ENCODE peak calls at places on chromosomes 4 and X, in four cellular contexts. P is tibial artery, I is thoracic aorta, Y is astrocyte. X is an unnamed sample.

GRCh38 chr4:24186466-24186865 is 296.6 kb upstream of the PPARGC1A start:
- DNase-seq in P (no peak), I (no peak), Y (no peak), X (no peak)

GRCh38 chrX:155027509-155028066 is 944 bp downstream of the FUNDC2 start:
- DNase-seq in Y (peak; percentile 71), P (peak; percentile 21), I (no peak), X (peak; percentile 61)

GRCh38 chrX:108177321-108177990 is 85.9 kb downstream of the ATG4A start:
- DNase-seq in I (no peak), P (no peak), Y (peak; percentile 21), X (no peak)

GRCh38 chr4:161762796-161763195 is 401.0 kb downstream of the FSTL5 start:
- DNase-seq in I (no peak), Y (peak; percentile 81), P (no peak), X (peak; percentile 67)

GRCh38 chr4:79584902-79585301 is 176.9 kb upstream of the GK2 start:
- DNase-seq in P (no peak), I (no peak), Y (no peak), X (no peak)

GRCh38 chr4:164779811-164780216 is 25.9 kb downstream of the SMIM31 start:
- DNase-seq in I (no peak), Y (peak; percentile 37), P (no peak), X (peak; percentile 37)

GRCh38 chr4:88143504-88143903 is 14.9 kb downstream of the ABCG2 start:
- DNase-seq in Y (peak; percentile 86), P (no peak), I (no peak), X (peak; percentile 99)

GRCh38 chr4:135917016-135917415 is 1615.3 kb downstream of the PCDH18 start:
- DNase-seq in Y (peak; percentile 30), I (no peak), P (no peak), X (no peak)

GRCh38 chr4:109207060-109207459 is 95.4 kb downstream of the COL25A1 start:
- DNase-seq in I (no peak), Y (peak; percentile 88), P (no peak), X (peak; percentile 27)

GRCh38 chrX:109732780-109733657 is at the start of gene ACSL4:
- DNase-seq in I (peak; percentile 14), P (peak; percentile 76), Y (peak; percentile 63), X (peak; percentile 59)

GRCh38 chr4:151267822-151268535 is 9.0 kb upstream of the PRSS48 start:
- DNase-seq in P (no peak), I (no peak), Y (no peak), X (peak; percentile 64)

GRCh38 chr4:16591867-16592266 is 306.6 kb downstream of the LDB2 start:
- DNase-seq in I (no peak), Y (no peak), P (no peak), X (no peak)

GRCh38 chr4:187883049-187883448 is 112.5 kb upstream of the ZFP42 start:
- DNase-seq in Y (no peak), I (no peak), P (no peak), X (no peak)

GRCh38 chr4:86160423-86160822 is 199.4 kb downstream of the MAPK10 start:
- DNase-seq in I (no peak), Y (peak; percentile 67), P (no peak), X (no peak)

GRCh38 chr4:84091266-84091665 is 407.8 kb downstream of the NKX6-1 start:
- DNase-seq in Y (no peak), I (no peak), P (no peak), X (no peak)

GRCh38 chrX:14064632-14065432 is 35.1 kb upstream of the GEMIN8 start:
- DNase-seq in I (no peak), P (no peak), Y (peak; percentile 48), X (peak; percentile 60)

GRCh38 chr4:10093801-10094552 is 22.6 kb downstream of the WDR1 start:
- DNase-seq in I (no peak), Y (peak; percentile 97), P (no peak), X (peak; percentile 38)

GRCh38 chr4:73661646-73662119 is 41.4 kb upstream of the RASSF6 start:
- DNase-seq in I (no peak), P (no peak), Y (peak; percentile 100), X (peak; percentile 94)

GRCh38 chr4:16113741-16114140 is 29.9 kb upstream of the PROM1 start:
- DNase-seq in I (no peak), Y (no peak), P (no peak), X (no peak)

GRCh38 chrX:53714580-53715335 is 28.2 kb upstream of the HUWE1 start:
- DNase-seq in I (no peak), P (no peak), Y (peak; percentile 54), X (peak; percentile 59)

GRCh38 chr4:2824329-2825183 is 19.1 kb upstream of the ADD1 start:
- DNase-seq in I (no peak), Y (no peak), P (peak; percentile 15), X (no peak)

GRCh38 chr4:88219099-88219498 is 60.7 kb upstream of the ABCG2 start:
- DNase-seq in P (no peak), Y (peak; percentile 30), I (no peak), X (peak; percentile 46)

GRCh38 chr4:183468210-183469095 is 24.0 kb downstream of the CDKN2AIP start:
- DNase-seq in Y (no peak), I (no peak), P (no peak), X (peak; percentile 76)

GRCh38 chr4:5383191-5383980 is 325.0 kb downstream of the EVC2 start:
- DNase-seq in Y (no peak), I (no peak), P (no peak), X (no peak)

GRCh38 chrX:69185886-69186285 is 20.6 kb upstream of the PJA1 start:
- DNase-seq in I (no peak), Y (no peak), P (no peak), X (no peak)

GRCh38 chr4:94714761-94715160 is 43.0 kb upstream of the BMPR1B start:
- DNase-seq in I (no peak), Y (peak; percentile 87), P (no peak), X (no peak)

GRCh38 chrX:116204947-116205346 is 34.4 kb downstream of the AGTR2 start:
- DNase-seq in I (no peak), Y (peak; percentile 2), P (no peak), X (peak; percentile 7)

GRCh38 chr4:2393353-2394270 is 24.8 kb downstream of the ZFYVE28 start:
- DNase-seq in P (no peak), I (no peak), Y (peak; percentile 20), X (peak; percentile 11)

GRCh38 chrX:9708923-9709553 is 56.6 kb downstream of the GPR143 start:
- DNase-seq in P (peak; percentile 45), Y (peak; percentile 15), I (peak; percentile 7), X (peak; percentile 29)

GRCh38 chr4:178577933-178578332 is 1135.7 kb upstream of the AGA start:
- DNase-seq in Y (no peak), P (no peak), I (no peak), X (no peak)

GRCh38 chr4:101527186-101527585 is 179.9 kb upstream of the PPP3CA start:
- DNase-seq in I (no peak), Y (peak; percentile 15), P (no peak), X (peak; percentile 33)

GRCh38 chrX:11670316-11670715 is 4.6 kb upstream of the ARHGAP6 start:
- DNase-seq in I (no peak), Y (no peak), P (no peak), X (no peak)

GRCh38 chr4:11634283-11634682 is 205.6 kb upstream of the HS3ST1 start:
- DNase-seq in P (no peak), Y (no peak), I (no peak), X (peak; percentile 80)

GRCh38 chr4:115028682-115029385 is 84.6 kb downstream of the NDST4 start:
- DNase-seq in Y (no peak), P (no peak), I (no peak), X (no peak)

GRCh38 chrX:48663241-48663640 is 20.4 kb upstream of the WAS start:
- DNase-seq in I (no peak), Y (no peak), P (no peak), X (no peak)

GRCh38 chrX:55489315-55490009 is at the start of gene USP51:
- DNase-seq in P (peak; percentile 45), Y (no peak), I (no peak), X (peak; percentile 37)

GRCh38 chrX:55488559-55489314 is 911 bp downstream of the USP51 start:
- DNase-seq in Y (peak; percentile 32), I (no peak), P (peak; percentile 59), X (peak; percentile 10)

GRCh38 chrX:55488268-55488558 is 1.4 kb downstream of the USP51 start:
- DNase-seq in Y (no peak), I (no peak), P (no peak), X (no peak)

GRCh38 chrX:55490974-55491373 is 1.3 kb upstream of the USP51 start:
- DNase-seq in P (no peak), Y (no peak), I (no peak), X (no peak)

GRCh38 chrX:55490121-55490520 is 473 bp upstream of the USP51 start:
- DNase-seq in P (no peak), Y (no peak), I (no peak), X (no peak)
- H3K4me3 ChIP-seq in P (peak overlapping the region; percentile 84), Y (no peak overlapping the region), I (peak overlapping the region; percentile 80), X (no peak overlapping the region)

GRCh38 chr4:157509286-157509685 is 288.8 kb downstream of the GRIA2 start:
- DNase-seq in Y (no peak), I (no peak), P (no peak), X (no peak)

DNA sequence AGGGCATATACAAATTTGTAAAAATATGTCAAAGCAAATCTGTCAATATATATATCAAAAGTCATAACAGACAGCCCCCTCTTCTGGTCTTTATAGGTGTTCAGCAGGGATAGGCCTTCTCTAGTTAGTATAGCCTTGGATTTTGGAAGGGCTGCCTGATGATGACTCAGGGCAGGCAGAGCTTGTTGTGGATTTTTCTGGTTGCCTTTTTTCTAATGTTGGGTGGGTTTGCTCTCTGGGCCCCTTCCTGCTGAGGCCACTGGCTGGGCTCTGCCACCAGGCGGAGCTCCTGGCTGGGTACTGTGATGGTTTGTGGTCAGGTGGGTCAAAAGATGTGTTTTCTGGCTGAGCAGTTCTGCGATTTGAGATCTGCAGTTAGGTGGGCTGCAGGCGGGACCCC is 294.2 kb downstream of the GRIA2 start:
- DNase-seq in Y (no peak), I (no peak), P (no peak), X (no peak)
- TF ChIP-seq CTCF in Y (no peak), I (no peak), P (no peak), X (peak; percentile 18)

DNA sequence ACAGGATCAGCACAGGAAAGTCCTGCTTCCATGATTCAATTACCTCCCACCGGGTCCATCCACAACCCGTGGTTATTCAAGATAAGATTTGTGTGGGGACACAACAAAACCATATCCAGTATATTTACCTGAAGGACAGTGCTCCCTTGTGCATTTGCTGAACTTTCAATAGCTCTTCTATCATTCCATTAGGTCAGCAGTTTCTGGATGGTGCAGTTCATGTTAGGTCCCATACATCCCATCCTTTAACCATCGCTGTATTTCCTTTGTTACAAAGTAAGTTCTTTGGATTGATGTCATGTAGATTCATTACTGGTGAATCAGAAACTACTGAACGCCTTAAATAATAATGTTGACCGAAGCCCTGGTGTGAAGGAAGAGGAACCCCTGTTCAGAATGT is 775.9 kb downstream of the TRIML1 start:
- DNase-seq in P (no peak), I (no peak), Y (no peak), X (no peak)
- H3K27me3 ChIP-seq in P (no peaks in the 10 kb centered on the region), I (no peaks in the 10 kb centered on the region), Y (no peaks in the 10 kb centered on the region), X (no peaks in the 10 kb centered on the region)

DNA sequence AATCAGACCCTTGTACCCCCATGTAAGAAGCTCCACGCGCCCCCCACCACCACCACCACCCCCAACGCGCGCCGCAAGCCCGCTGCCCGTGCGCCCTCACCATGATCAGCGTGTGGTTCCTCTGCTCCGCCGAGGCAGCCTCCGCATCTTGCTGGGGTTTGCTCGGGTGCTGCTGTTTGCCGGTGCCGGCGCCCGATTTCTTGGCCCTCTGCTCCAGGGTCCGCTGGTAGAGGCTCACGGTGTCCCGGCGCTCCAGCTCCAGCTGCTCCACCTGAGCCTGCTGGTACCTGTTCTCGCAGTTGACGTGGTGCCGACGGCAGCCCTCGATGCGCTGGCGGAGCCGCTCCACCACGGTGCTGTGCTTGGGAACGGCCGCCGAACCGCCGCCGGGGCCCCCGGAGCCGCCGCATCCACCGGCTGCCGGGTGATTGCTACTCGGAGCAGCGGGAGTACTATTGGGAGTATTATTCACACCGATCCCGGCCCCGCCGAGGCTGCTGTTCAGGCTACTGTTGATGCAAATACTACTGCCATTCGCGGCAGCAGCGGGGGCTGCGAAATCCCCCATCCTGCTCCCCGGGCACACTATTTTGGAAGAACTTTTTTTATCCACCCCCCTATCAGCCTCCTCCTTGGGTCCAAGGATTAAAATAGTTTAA is 1.1 kb downstream of the MAML3 start:
- DNase-seq in Y (peak; percentile 30), P (peak; percentile 76), I (peak; percentile 23), X (peak; percentile 38)
- H3K4me3 ChIP-seq in Y (peak overlapping the region; percentile 97), P (peak overlapping the region; percentile 91), I (peak overlapping the region; percentile 89), X (peak overlapping the region; percentile 75)

X was measured in bronchial epithelial cell.